ENCODE peak calls at places on chromosomes 5 and 9, in four cellular contexts. K, T, U and A are unnamed samples. For H3K9me3 and H3K4me1, the result is how much of the 10 kb centered on the place peaks cover.

GRCh38 chr9:121340676-121341392 is 29.2 kb downstream of the STOM start:
- DNase-seq in T (no peak), U (peak), K (no peak), A (no peak)

GRCh38 chr9:89466451-89467277 is 31.2 kb downstream of the SEMA4D start:
- DNase-seq in K (no peak), U (no peak), T (no peak), A (no peak)

GRCh38 chr5:87302061-87302460 is 34.4 kb downstream of the RASA1 start:
- DNase-seq in T (no peak), K (no peak), U (peak), A (no peak)

GRCh38 chr5:1058988-1059883 is 50.6 kb downstream of the NKD2 start:
- DNase-seq in U (no peak), K (no peak), T (no peak), A (peak)

GRCh38 chr5:143932584-143932983 is 120.6 kb downstream of the HMHB1 start:
- DNase-seq in T (no peak), K (no peak), U (peak), A (no peak)

GRCh38 chr5:168772466-168772961 is 193.3 kb upstream of the PANK3 start:
- DNase-seq in K (no peak), T (no peak), U (no peak), A (no peak)

GRCh38 chr5:106451998-106452397 is 1218.7 kb downstream of the EFNA5 start:
- DNase-seq in T (no peak), U (no peak), K (no peak), A (no peak)

GRCh38 chr5:759111-759741 is 25.3 kb downstream of the ZDHHC11B start:
- DNase-seq in T (peak), K (peak), U (no peak), A (peak)

GRCh38 chr9:112086627-112087026 is 88.5 kb downstream of the SUSD1 start:
- DNase-seq in K (no peak), T (peak), U (peak), A (no peak)

GRCh38 chr9:32968101-32969011 is 33.1 kb downstream of the APTX start:
- DNase-seq in U (peak), K (peak), T (peak), A (no peak)

GRCh38 chr5:78920604-78921003 is 64.5 kb downstream of the ARSB start:
- DNase-seq in T (no peak), K (no peak), U (peak), A (no peak)

GRCh38 chr5:133527311-133527710 is 85.0 kb downstream of the FSTL4 start:
- DNase-seq in U (peak), T (no peak), K (no peak), A (no peak)

GRCh38 chr5:157051604-157052245 is 7.2 kb downstream of the HAVCR1 start:
- DNase-seq in T (no peak), U (no peak), K (no peak), A (no peak)
- H3K27ac ChIP-seq in T (no peak), U (no peak), K (no peak), A (no peak)

GRCh38 chr5:178333821-178334481 is 101.3 kb upstream of the PHYKPL start:
- DNase-seq in K (no peak), T (no peak), U (no peak), A (no peak)

GRCh38 chr5:178332096-178332780 is 99.6 kb upstream of the PHYKPL start:
- DNase-seq in T (no peak), K (no peak), U (no peak), A (no peak)

GRCh38 chr5:178335287-178336030 is 102.9 kb upstream of the PHYKPL start:
- DNase-seq in K (no peak), U (no peak), T (no peak), A (no peak)

GRCh38 chr5:178336889-178337785 is 104.5 kb upstream of the PHYKPL start:
- DNase-seq in U (no peak), T (peak), K (no peak), A (no peak)

DNA sequence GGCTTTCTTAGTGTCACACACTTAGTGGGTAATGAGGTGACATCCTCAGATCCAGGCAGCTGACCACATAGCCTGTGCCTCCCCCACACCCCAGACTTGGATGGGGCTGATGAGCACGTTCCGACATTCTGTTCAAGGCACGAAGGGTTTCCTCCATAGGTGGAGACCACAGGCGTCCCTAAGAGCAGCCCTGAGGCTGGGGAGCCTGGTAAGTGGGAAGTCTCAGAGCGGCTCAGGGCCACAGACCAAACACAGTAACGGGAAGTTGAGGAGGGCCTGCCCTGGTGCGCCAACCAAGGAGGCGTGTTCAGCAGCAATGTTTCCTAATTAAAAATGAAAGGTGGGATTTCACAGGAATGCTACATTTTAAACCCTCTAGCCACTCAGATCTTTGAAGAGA is 102.3 kb upstream of the PHYKPL start:
- DNase-seq in T (no peak), U (no peak), K (no peak), A (no peak)
- H3K9me3 ChIP-seq in T (under half), U (under half), K (under half), A (under half)

GRCh38 chr5:42851441-42851840 is 39.7 kb upstream of the SELENOP start:
- DNase-seq in K (no peak), U (no peak), T (no peak), A (no peak)
- H3K4me1 ChIP-seq in K (under half), U (under half), T (under half), A (under half)

GRCh38 chr9:109886617-109887016 is 106.6 kb downstream of the PALM2AKAP2 start:
- DNase-seq in U (no peak), K (no peak), T (no peak), A (no peak)

GRCh38 chr9:109886050-109886449 is 106.1 kb downstream of the PALM2AKAP2 start:
- DNase-seq in U (no peak), K (no peak), T (no peak), A (peak)

GRCh38 chr9:109889456-109889855 is 109.5 kb downstream of the PALM2AKAP2 start:
- DNase-seq in T (no peak), K (no peak), U (no peak), A (no peak)

GRCh38 chr9:109883623-109884022 is 103.6 kb downstream of the PALM2AKAP2 start:
- DNase-seq in T (no peak), U (no peak), K (no peak), A (no peak)

DNA sequence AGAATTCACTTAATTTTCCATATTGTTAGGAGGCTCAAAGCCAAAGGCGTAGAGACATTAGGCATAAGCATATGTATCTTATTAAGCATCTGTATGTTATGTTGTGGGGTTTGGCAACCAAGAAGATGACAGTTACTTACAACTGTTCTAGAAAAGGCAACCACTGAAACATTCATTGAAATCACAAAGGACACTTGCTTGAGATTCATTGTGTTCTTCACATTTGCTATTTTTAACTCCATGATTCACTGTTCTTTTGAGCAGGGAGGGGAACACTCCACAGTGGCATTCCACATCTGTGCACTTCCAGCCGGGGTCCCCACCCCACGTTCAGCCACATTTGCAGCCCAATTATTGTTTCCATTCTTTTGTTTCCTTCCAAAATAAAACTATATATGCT is 107.1 kb downstream of the PALM2AKAP2 start:
- DNase-seq in K (no peak), U (peak), T (no peak), A (peak)
- H3K27ac ChIP-seq in K (no peak), U (no peak), T (no peak), A (peak)

GRCh38 chr5:83093692-83094091 is 16.3 kb downstream of the XRCC4 start:
- DNase-seq in T (no peak), U (no peak), K (no peak), A (no peak)

GRCh38 chr5:83097582-83098265 is 20.4 kb downstream of the XRCC4 start:
- DNase-seq in K (no peak), T (no peak), U (peak), A (no peak)

GRCh38 chr5:83095973-83096539 is 18.7 kb downstream of the XRCC4 start:
- DNase-seq in K (no peak), U (peak), T (no peak), A (no peak)

GRCh38 chr5:83096660-83097334 is 19.4 kb downstream of the XRCC4 start:
- DNase-seq in K (no peak), T (no peak), U (peak), A (no peak)

DNA sequence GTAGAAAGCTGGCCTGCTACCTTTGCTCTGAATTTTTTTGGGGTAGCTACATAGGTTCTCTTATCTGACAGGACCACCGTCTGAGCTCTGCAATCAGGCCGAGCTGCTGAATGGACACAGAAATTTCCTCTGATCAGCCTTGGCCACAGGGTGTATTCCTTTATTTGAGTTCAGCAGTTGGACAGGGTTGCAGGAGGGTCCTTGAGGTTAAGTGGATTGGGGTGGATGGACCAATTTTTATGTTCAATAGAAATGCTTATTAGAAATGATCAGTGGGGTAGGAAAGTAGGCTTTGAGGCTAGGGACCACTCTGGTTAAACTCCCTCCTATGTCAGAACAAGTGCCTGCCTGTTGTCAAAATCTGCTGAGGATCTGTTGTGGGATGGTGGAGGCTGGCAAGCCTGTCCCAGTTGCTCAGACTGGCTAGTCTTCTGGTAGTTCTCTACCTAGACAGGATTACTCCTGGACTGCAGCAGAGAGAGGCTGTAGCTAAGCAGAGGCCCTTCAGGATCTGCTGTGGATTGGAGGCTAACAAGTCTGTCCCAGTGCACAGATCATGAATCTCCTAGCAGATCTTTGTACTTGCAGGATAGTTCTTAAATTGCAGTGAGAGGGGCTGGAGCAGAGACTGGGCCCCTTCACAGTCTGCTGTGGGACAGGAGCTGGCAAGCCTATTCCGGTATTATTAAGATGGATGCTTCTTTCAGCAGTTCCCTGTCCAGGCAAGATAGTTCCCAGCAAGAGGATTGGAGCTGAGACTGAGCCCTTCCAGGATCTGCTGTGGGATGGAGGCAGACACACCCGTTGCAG is 18.0 kb downstream of the XRCC4 start:
- DNase-seq in K (no peak), U (no peak), T (no peak), A (no peak)
- H3K9me3 ChIP-seq in K (under half), U (under half), T (under half), A (under half)